ENCODE peak calls at places on chromosomes 6 and 20, in four cellular contexts. K is mesothelial cell of epicardium, U is HFFc6, A is heart left ventricle. C is an unnamed sample.

GRCh38 chr6:54072708-54073313 is 38.4 kb upstream of the MLIP start:
- DNase-seq in K (no peak), U (no peak), A (no peak), C (no peak)

GRCh38 chr6:69416739-69417138 is 380.1 kb downstream of the LMBRD1 start:
- DNase-seq in K (no peak), U (no peak), A (no peak), C (no peak)

GRCh38 chr6:169993861-169994481 is 242.5 kb downstream of the ERMARD start:
- DNase-seq in K (no peak), U (no peak), A (no peak), C (no peak)

GRCh38 chr6:118652051-118652699 is 784 bp upstream of the CEP85L start:
- DNase-seq in K (no peak), U (no peak), A (no peak), C (no peak)

GRCh38 chr6:90350689-90351554 is 54.3 kb upstream of the BACH2 start:
- DNase-seq in K (no peak), U (no peak), A (peak), C (no peak)

GRCh38 chr6:96164802-96165201 is 149.0 kb downstream of the FUT9 start:
- DNase-seq in K (no peak), U (no peak), A (no peak), C (no peak)

GRCh38 chr20:16350465-16350864 is 222.8 kb downstream of the KIF16B start:
- DNase-seq in K (no peak), U (peak), A (no peak), C (no peak)

GRCh38 chr6:158409451-158409850 is 97.2 kb downstream of the TULP4 start:
- DNase-seq in K (no peak), U (no peak), A (no peak), C (no peak)

GRCh38 chr20:50464026-50464724 is 46.0 kb upstream of the PTPN1 start:
- DNase-seq in K (peak), U (peak), A (peak), C (peak)

GRCh38 chr20:37445041-37445440 is 76.0 kb upstream of the NNAT start:
- DNase-seq in K (no peak), U (no peak), A (no peak), C (no peak)

DNA sequence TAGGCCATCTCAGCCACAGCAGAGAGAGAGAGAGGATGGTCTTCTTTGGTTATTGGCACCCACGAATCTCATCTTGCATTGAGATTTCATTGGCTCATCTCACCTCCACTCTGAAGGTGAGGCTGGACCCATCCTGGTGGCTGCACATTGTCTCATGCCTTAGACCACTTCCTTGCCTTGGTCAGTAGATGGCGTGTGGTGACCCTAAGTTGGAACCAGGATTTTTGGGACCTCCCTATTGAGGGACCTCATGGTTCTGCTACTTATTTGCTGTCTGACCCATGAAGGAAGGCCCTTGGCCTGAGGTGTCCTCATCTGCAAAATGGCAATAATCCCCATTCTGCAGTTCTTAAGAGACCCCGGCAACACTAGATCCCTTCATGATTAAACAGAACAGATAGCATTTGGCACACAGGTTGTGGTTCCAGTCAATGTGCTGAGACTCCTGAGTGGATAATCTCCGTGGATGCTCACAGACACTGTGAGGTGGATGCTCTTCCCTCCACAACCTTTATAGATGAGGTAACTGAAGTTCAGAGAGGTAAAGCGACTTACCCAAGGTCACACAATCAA is 21.5 kb upstream of the AAR2 start:
- DNase-seq in K (no peak), U (peak), A (no peak), C (no peak)
- TF ChIP-seq CTCF in K (no peak), U (peak), A (peak), C (peak)

GRCh38 chr6:136341967-136342366 is 52.3 kb upstream of the BCLAF1 start:
- DNase-seq in K (no peak), U (peak), A (no peak), C (no peak)
- TF ChIP-seq CTCF in K (no peak), U (peak), A (no peak), C (no peak)

GRCh38 chr6:42260972-42261371 is 43.3 kb upstream of the MRPS10 start:
- DNase-seq in K (no peak), U (no peak), A (no peak), C (peak)
- TF ChIP-seq CTCF in K (peak), U (peak), A (peak), C (peak)

GRCh38 chr6:50724381-50725124 is 11.2 kb downstream of the TFAP2D start:
- DNase-seq in K (no peak), U (no peak), A (no peak), C (no peak)
- TF ChIP-seq CTCF in K (no peak), U (no peak), A (no peak), C (no peak)

GRCh38 chr6:43171284-43172126 is 436 bp downstream of the SRF start:
- DNase-seq in K (no peak), U (no peak), A (no peak), C (peak)
- TF ChIP-seq CTCF in K (peak), U (peak), A (peak), C (peak)

GRCh38 chr20:24782801-24783630 is 166.1 kb upstream of the CST7 start:
- DNase-seq in K (no peak), U (no peak), A (no peak), C (no peak)
- TF ChIP-seq CTCF in K (no peak), U (peak), A (no peak), C (peak)

C was measured in progenitor cell of endocrine pancreas.